ENCODE peak calls at places on chromosome 22, in four cellular contexts. Y is left ventricle myocardium inferior, H is adrenal gland, F is lower lobe of right lung. Q is an unnamed sample.

GRCh38 chr22:17999851-18000250 is 24.5 kb downstream of the MICAL3 start:
- DNase-seq in F (no peak), H (no peak), Y (no peak), Q (no peak)

GRCh38 chr22:23072911-23073491 is 2.7 kb downstream of the GNAZ start:
- DNase-seq in F (peak; percentile 13), Y (peak; percentile 3), H (peak; percentile 12), Q (no peak)

GRCh38 chr22:35437038-35437437 is 37.1 kb downstream of the MCM5 start:
- DNase-seq in H (no peak), Y (no peak), F (no peak), Q (no peak)

GRCh38 chr22:48452766-48453165 is 1374.9 kb downstream of the BRD1 start:
- DNase-seq in Y (no peak), H (no peak), F (peak; percentile 40), Q (no peak)

GRCh38 chr22:48362736-48363404 is 1464.8 kb downstream of the BRD1 start:
- DNase-seq in Y (no peak), H (no peak), F (no peak), Q (no peak)

GRCh38 chr22:46770151-46770641 is 7.7 kb downstream of the TBC1D22A start:
- DNase-seq in Y (no peak), H (no peak), F (peak; percentile 37), Q (no peak)

GRCh38 chr22:47029244-47030001 is 267.0 kb downstream of the TBC1D22A start:
- DNase-seq in Y (peak; percentile 6), H (no peak), F (peak; percentile 24), Q (no peak)

GRCh38 chr22:19621372-19622060 is 92.8 kb upstream of the SEPTIN5 start:
- DNase-seq in F (no peak), Y (no peak), H (no peak), Q (no peak)

GRCh38 chr22:17097062-17097461 is 12.3 kb downstream of the IL17RA start:
- DNase-seq in F (no peak), Y (no peak), H (peak; percentile 2), Q (no peak)

GRCh38 chr22:38315801-38316339 is 1.4 kb downstream of the CSNK1E start:
- DNase-seq in F (no peak), H (no peak), Y (no peak), Q (no peak)

GRCh38 chr22:31800065-31800464 is 46.2 kb downstream of the DEPDC5 start:
- DNase-seq in H (no peak), Y (no peak), F (no peak), Q (peak; percentile 23)

GRCh38 chr22:49368976-49369725 is 458.5 kb downstream of the BRD1 start:
- DNase-seq in H (no peak), F (peak; percentile 51), Y (no peak), Q (no peak)

GRCh38 chr22:41367039-41367679 is 14.6 kb upstream of the TEF start:
- DNase-seq in Y (peak; percentile 98), F (peak; percentile 97), H (peak; percentile 99), Q (peak; percentile 93)

GRCh38 chr22:41369837-41370236 is 11.9 kb upstream of the TEF start:
- DNase-seq in H (no peak), Y (no peak), F (no peak), Q (no peak)

GRCh38 chr22:41369089-41369745 is 12.5 kb upstream of the TEF start:
- DNase-seq in Y (no peak), H (no peak), F (no peak), Q (no peak)

GRCh38 chr22:41367680-41368542 is 13.8 kb upstream of the TEF start:
- DNase-seq in F (peak; percentile 80), Y (peak; percentile 37), H (peak; percentile 48), Q (no peak)

GRCh38 chr22:41368543-41368817 is 13.3 kb upstream of the TEF start:
- DNase-seq in F (no peak), Y (no peak), H (no peak), Q (no peak)
- H3K4me3 ChIP-seq in F (peak overlapping the region; percentile 70), Y (peak overlapping the region; percentile 69), H (peak overlapping the region; percentile 37), Q (peak overlapping the region; percentile 55)

GRCh38 chr22:27340047-27340446 is 461.5 kb downstream of the MN1 start:
- DNase-seq in Y (no peak), F (no peak), H (no peak), Q (no peak)
- H3K27me3 ChIP-seq in Y (peaks cover 20% of the 10 kb centered on the region), F (no peaks in the 10 kb centered on the region), H (no peaks in the 10 kb centered on the region), Q (peaks cover 28% of the 10 kb centered on the region)

GRCh38 chr22:29886601-29887000 is 3.6 kb downstream of the MTMR3 start:
- DNase-seq in Y (no peak), F (no peak), H (no peak), Q (no peak)

GRCh38 chr22:29883045-29883830 is at the start of gene MTMR3:
- DNase-seq in Y (peak; percentile 94), F (peak; percentile 96), H (peak; percentile 92), Q (peak; percentile 66)

GRCh38 chr22:29883831-29884139 is 811 bp downstream of the MTMR3 start:
- DNase-seq in F (no peak), H (no peak), Y (no peak), Q (no peak)

GRCh38 chr22:29887358-29887757 is 4.4 kb downstream of the MTMR3 start:
- DNase-seq in H (no peak), Y (no peak), F (no peak), Q (no peak)

DNA sequence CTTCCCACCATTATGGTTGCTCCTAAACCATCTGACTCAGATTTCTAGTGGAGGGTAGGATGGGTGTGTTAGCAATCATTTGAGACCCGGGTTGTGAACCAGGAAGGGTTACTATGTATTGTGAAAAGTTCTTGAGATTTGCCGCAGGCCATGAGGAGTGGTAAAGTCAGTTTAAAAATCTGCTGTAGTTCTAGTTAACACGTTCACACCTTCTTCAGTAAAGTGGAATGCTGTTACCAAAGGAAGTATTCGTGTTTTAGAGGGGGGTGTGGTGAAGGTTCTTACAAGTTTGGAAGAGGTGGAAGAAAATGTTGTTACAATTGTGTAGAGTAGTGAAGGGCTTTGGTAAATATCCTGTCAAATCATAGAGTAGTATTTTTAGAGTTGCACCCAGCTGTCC is 2.6 kb downstream of the MTMR3 start:
- DNase-seq in Y (no peak), H (no peak), F (no peak), Q (no peak)
- H3K4me3 ChIP-seq in Y (peak overlapping the region; percentile 1), H (no peak overlapping the region), F (peak overlapping the region; percentile 1), Q (no peak overlapping the region)

GRCh38 chr22:36808611-36809344 is 8.1 kb downstream of the PVALB start:
- DNase-seq in H (no peak), F (no peak), Y (no peak), Q (no peak)
- H3K27me3 ChIP-seq in H (no peaks in the 10 kb centered on the region), F (peaks cover 27% of the 10 kb centered on the region), Y (peaks cover 94% of the 10 kb centered on the region), Q (peaks cover 48% of the 10 kb centered on the region)

Q was measured in AG04450.